ENCODE peak calls at places on chromosomes 3 and 15, in four cellular contexts. U is AG10803, S is gastrocnemius medialis, D is GM06990. M is an unnamed sample.

GRCh38 chr3:53074761-53075742 is 29.2 kb upstream of the SFMBT1 start:
- DNase-seq in U (no peak), S (no peak), D (no peak), M (no peak)

GRCh38 chr15:38084289-38084688 is 149.8 kb downstream of the TMCO5A start:
- DNase-seq in U (no peak), S (no peak), D (peak; percentile 66), M (no peak)

GRCh38 chr3:142633073-142633472 is 36.9 kb downstream of the PLS1 start:
- DNase-seq in U (no peak), S (no peak), D (no peak), M (no peak)

GRCh38 chr3:85316252-85316651 is 357.5 kb downstream of the CADM2 start:
- DNase-seq in U (no peak), S (no peak), D (no peak), M (no peak)

GRCh38 chr3:151037746-151038145 is 47.7 kb upstream of the MED12L start:
- DNase-seq in U (peak; percentile 95), S (no peak), D (no peak), M (peak; percentile 13)

GRCh38 chr3:58150800-58151199 is 60.0 kb downstream of the DNASE1L3 start:
- DNase-seq in U (peak; percentile 86), S (no peak), D (no peak), M (no peak)

GRCh38 chr3:21573291-21573690 is 177.7 kb downstream of the ZNF385D start:
- DNase-seq in U (peak; percentile 33), S (no peak), D (no peak), M (no peak)

GRCh38 chr15:25176991-25177954 is 222.5 kb downstream of the SNRPN start:
- DNase-seq in U (no peak), S (no peak), D (no peak), M (peak; percentile 2)

GRCh38 chr3:177452487-177452886 is 255.2 kb upstream of the TBL1XR1 start:
- DNase-seq in U (peak; percentile 89), S (no peak), D (no peak), M (no peak)

GRCh38 chr3:37703633-37704032 is 158.0 kb upstream of the CTDSPL start:
- DNase-seq in U (peak; percentile 9), S (no peak), D (no peak), M (no peak)

GRCh38 chr3:152621006-152621868 is 213.7 kb upstream of the P2RY1 start:
- DNase-seq in U (no peak), S (no peak), D (no peak), M (no peak)

GRCh38 chr3:62373215-62373614 is at the start of gene FEZF2:
- DNase-seq in U (no peak), S (no peak), D (no peak), M (no peak)

GRCh38 chr3:98978068-98978811 is 76.7 kb upstream of the DCBLD2 start:
- DNase-seq in U (no peak), S (no peak), D (no peak), M (no peak)

GRCh38 chr15:62799919-62800318 is 242.6 kb upstream of the TPM1 start:
- DNase-seq in U (no peak), S (no peak), D (no peak), M (peak; percentile 44)

GRCh38 chr3:128584412-128585020 is 66.1 kb downstream of the RPN1 start:
- DNase-seq in U (peak; percentile 70), S (no peak), D (peak; percentile 31), M (peak; percentile 74)

GRCh38 chr15:28123408-28124023 is 24.4 kb upstream of the OCA2 start:
- DNase-seq in U (peak; percentile 68), S (no peak), D (no peak), M (peak; percentile 51)

GRCh38 chr3:141312359-141313090 is 55.8 kb upstream of the ZBTB38 start:
- DNase-seq in U (no peak), S (no peak), D (no peak), M (no peak)
- H3K4me3 ChIP-seq in U (peak overlapping the region; percentile 93), S (peak overlapping the region; percentile 65), D (peak overlapping the region; percentile 56), M (peak overlapping the region; percentile 42)

GRCh38 chr3:23633261-23633960 is 172.3 kb upstream of the UBE2E1 start:
- DNase-seq in U (no peak), S (no peak), D (no peak), M (no peak)
- TF ChIP-seq CTCF in U (no peak), S (no peak), D (no peak), M (no peak)

GRCh38 chr3:180324791-180325190 is 277.2 kb upstream of the TTC14 start:
- DNase-seq in U (no peak), S (no peak), D (no peak), M (peak; percentile 5)
- H3K4me3 ChIP-seq in U (no peak overlapping the region), S (no peak overlapping the region), D (no peak overlapping the region), M (no peak overlapping the region)

GRCh38 chr15:40441012-40441735 is 421 bp downstream of the BAHD1 start:
- DNase-seq in U (no peak), S (no peak), D (peak; percentile 49), M (peak; percentile 44)
- TF ChIP-seq CTCF in U (peak; percentile 2), S (no peak), D (no peak), M (no peak)

GRCh38 chr3:158101330-158102218 is 4.6 kb downstream of the SHOX2 start:
- DNase-seq in U (no peak), S (no peak), D (no peak), M (no peak)
- H3K4me3 ChIP-seq in U (no peak overlapping the region), S (no peak overlapping the region), D (no peak overlapping the region), M (no peak overlapping the region)

DNA sequence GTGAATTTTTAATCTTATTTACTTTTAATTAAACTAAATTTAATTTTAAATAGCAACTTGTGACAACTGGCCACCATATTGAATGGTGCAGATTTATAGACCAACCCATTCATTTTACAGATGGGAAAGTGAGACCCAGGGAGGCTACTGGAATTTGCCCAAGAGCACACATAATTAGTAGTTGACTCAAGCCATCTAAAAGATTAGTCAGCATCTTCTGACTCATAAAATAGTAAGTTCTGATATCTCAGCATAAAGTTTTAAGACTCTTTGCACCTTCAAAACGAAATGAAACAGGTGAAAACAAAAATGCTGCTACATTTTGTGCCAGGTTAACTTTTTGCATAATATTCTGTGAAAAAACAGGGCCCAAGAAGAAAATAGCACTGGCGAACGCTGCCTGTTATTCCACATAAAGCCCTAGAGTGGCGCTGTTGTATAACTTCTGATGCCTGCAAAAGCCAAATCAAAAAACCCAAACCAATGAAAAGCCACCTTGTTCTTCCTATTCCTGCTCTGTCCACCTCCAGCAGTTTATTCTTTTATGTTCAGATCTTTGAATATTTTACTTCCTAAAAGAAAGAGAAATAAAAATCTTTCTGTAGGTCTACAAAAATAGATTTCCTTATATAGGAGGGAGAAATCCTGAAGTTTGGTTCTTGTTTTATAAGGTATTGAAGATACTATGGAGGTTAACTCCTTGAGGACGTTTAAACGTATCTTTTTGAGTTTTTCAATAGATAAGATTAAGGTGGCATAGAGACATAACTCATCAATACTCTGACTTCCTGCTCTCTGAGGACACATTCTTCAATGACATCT is 62.8 kb downstream of the OTOL1 start:
- DNase-seq in U (peak; percentile 24), S (no peak), D (no peak), M (no peak)
- TF ChIP-seq CTCF in U (peak; percentile 83), S (peak; percentile 19), D (peak; percentile 83), M (peak; percentile 73)

DNA sequence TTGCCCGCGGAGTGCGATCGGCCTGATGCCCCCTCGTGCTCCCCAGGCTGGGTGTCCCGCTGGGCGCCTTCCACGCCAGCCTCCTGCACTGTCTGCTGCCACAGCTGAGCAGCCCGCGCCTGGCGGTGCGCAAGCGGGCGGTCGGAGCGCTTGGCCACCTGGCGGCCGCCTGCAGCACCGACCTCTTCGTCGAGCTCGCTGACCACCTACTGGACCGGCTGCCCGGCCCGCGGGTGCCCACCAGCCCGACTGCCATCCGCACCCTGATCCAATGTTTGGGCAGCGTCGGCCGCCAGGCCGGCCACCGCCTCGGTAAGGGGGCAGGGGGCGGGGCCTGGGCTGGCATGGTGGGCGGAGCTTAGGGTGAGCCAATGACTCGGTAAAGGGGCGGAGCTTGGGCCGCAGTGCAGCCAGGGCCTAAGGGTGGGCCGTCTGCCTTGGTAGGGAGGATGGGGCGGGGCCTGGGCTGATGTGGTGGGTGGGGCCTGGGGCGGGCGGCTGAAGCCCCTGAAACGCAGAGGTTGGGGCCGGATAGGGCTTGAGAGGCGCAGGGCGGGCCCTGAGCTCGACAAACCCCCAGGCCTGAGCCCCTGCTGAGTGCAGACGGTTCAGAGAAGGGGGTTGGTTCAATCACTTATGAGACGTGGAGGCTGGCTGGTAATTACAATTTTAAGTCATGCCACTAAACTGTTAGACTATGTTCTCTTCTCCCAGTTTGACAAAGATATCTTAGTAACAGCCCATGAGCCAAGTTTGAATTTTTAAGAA is 13.7 kb downstream of the CAND2 start:
- DNase-seq in U (peak; percentile 80), S (peak; percentile 84), D (peak; percentile 86), M (peak; percentile 97)
- H3K4me3 ChIP-seq in U (peak overlapping the region; percentile 60), S (peak overlapping the region; percentile 67), D (peak overlapping the region; percentile 61), M (peak overlapping the region; percentile 39)

GRCh38 chr15:92843326-92843725 is 56.8 kb upstream of the CHD2 start:
- DNase-seq in U (no peak), S (no peak), D (no peak), M (no peak)
- TF ChIP-seq CTCF in U (no peak), S (no peak), D (no peak), M (no peak)

GRCh38 chr3:195177432-195178123 is 93.4 kb downstream of the XXYLT1 start:
- DNase-seq in U (no peak), S (no peak), D (no peak), M (no peak)

GRCh38 chr3:195180490-195181106 is 90.4 kb downstream of the XXYLT1 start:
- DNase-seq in U (no peak), S (no peak), D (no peak), M (no peak)

GRCh38 chr3:195179782-195180489 is 91.0 kb downstream of the XXYLT1 start:
- DNase-seq in U (no peak), S (no peak), D (no peak), M (peak; percentile 42)

GRCh38 chr3:195176776-195177175 is 94.2 kb downstream of the XXYLT1 start:
- DNase-seq in U (no peak), S (no peak), D (no peak), M (no peak)

DNA sequence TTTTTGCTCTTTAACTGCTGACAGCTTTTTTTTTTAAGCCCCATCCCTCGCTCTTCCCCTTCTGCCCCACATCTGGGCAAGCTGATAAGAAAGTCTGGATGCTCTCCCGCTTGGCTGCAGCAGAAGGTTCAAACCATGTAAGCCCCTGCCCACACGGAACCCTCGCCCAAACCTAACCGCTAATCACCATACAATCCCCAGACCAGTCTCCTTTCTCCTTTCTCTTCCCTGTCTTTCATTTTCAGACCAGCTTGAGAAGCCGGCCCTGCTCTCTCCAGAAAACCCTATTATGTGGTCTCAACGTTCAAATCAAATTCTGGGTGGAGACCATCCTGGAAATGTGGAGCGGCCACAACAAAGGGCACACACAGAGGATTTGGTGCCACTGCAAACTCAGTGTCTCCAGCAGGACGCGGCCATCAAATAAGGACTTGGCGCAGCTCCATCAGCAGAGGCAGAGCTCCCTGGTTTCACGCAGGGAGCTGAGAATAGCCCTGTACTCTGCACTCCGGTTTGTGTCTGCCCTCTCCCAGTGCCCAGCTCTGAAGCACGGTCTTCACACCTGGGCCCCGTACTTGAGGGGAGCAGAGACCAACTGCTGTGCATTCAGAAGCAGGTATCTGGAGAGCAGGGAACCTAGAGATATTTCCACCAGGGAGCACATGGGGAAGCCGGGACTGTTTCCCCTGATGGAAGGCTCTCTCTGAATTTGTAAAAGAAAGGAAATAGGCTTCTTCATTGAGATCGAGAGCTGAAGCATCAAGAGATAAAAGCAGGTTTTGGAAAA is 92.6 kb downstream of the XXYLT1 start:
- DNase-seq in U (no peak), S (no peak), D (no peak), M (peak; percentile 65)
- H3K4me3 ChIP-seq in U (no peak overlapping the region), S (no peak overlapping the region), D (no peak overlapping the region), M (no peak overlapping the region)

GRCh38 chr3:6018456-6018855 is 830.9 kb downstream of the EDEM1 start:
- DNase-seq in U (no peak), S (no peak), D (no peak), M (no peak)
- TF ChIP-seq CTCF in U (no peak), S (no peak), D (no peak), M (no peak)

M was measured in heart right ventricle.